ENCODE peak calls at places on chromosomes 13 and 19, in five cellular contexts. A is testis, B is suprapubic skin, L is prostate gland, P is K562. E is an unnamed sample.

GRCh38 chr13:19150712-19151228 is 30.9 kb downstream of the TUBA3C start:
- DNase-seq in A (peak; percentile 2), B (peak; percentile 50), L (no peak), P (no peak), E (no peak)

GRCh38 chr19:30359936-30360335 is 12.2 kb upstream of the ZNF536 start:
- DNase-seq in A (no peak), B (no peak), L (no peak), P (no peak), E (no peak)

GRCh38 chr19:739998-740715 is 10.8 kb upstream of the MISP start:
- DNase-seq in A (no peak), B (no peak), L (no peak), P (no peak), E (no peak)

GRCh38 chr13:44219808-44220544 is 153.6 kb upstream of the SERP2 start:
- DNase-seq in A (no peak), B (no peak), L (peak; percentile 34), P (no peak), E (no peak)

GRCh38 chr19:8149261-8150094 is at the start of gene FBN3:
- DNase-seq in A (no peak), B (no peak), L (no peak), P (no peak), E (no peak)

GRCh38 chr19:52237771-52238400 is 31.5 kb upstream of the ZNF766 start:
- DNase-seq in A (peak; percentile 68), B (no peak), L (peak; percentile 48), P (peak; percentile 30), E (peak; percentile 22)

GRCh38 chr19:33193864-33194362 is at the start of gene LRP3:
- DNase-seq in A (peak; percentile 61), B (no peak), L (peak; percentile 38), P (no peak), E (no peak)

GRCh38 chr13:42883771-42884170 is 102.4 kb downstream of the FAM216B start:
- DNase-seq in A (peak; percentile 46), B (no peak), L (peak; percentile 39), P (no peak), E (no peak)

GRCh38 chr13:44068169-44068568 is 188.5 kb downstream of the LACC1 start:
- DNase-seq in A (no peak), B (no peak), L (no peak), P (no peak), E (no peak)

GRCh38 chr13:97067342-97067895 is 73.1 kb upstream of the OXGR1 start:
- DNase-seq in A (no peak), B (no peak), L (no peak), P (no peak), E (no peak)

GRCh38 chr19:54952591-54953344 is 5.4 kb upstream of the NLRP7 start:
- DNase-seq in A (no peak), B (no peak), L (no peak), P (no peak), E (no peak)

GRCh38 chr13:113820813-113821651 is 42.8 kb downstream of the GAS6 start:
- DNase-seq in A (peak; percentile 84), B (peak; percentile 90), L (peak; percentile 90), P (peak; percentile 41), E (peak; percentile 75)

GRCh38 chr13:108213946-108214345 is 1.4 kb downstream of the LIG4 start:
- DNase-seq in A (no peak), B (no peak), L (no peak), P (no peak), E (no peak)

GRCh38 chr13:104571161-104571889 is 1505.1 kb upstream of the SLC10A2 start:
- DNase-seq in A (peak; percentile 86), B (peak; percentile 80), L (peak; percentile 92), P (no peak), E (peak; percentile 85)

GRCh38 chr19:8832132-8833021 is at the start of the genes MBD3L1 and ZNF558:
- DNase-seq in A (peak; percentile 98), B (peak; percentile 100), L (peak; percentile 97), P (peak; percentile 99), E (peak; percentile 97)

GRCh38 chr19:58196911-58197616 is 14.2 kb downstream of the ZNF274 start:
- DNase-seq in A (no peak), B (no peak), L (no peak), P (no peak), E (no peak)

DNA sequence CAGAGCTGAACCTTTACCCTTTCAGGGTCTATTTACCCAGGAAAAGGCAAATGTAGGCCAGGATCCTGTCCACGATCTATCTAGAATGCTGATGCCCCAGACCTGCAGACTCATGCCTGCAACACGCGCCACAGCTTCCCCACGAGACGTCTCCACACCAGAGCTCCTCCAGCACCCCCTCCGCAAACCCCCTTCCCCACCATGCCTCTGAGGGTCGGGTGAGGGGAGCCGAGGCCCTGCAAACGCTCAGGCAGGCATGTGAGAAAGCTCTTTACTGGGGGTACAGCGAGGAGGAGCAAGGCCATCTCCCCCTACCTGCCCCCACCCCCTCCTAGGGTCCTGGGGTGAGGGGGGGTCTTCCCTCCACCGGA is 8.9 kb downstream of the DYRK1B start:
- DNase-seq in A (no peak), B (no peak), L (no peak), P (no peak), E (no peak)
- TF ChIP-seq POLR2A in A (no peak), B (no peak), L (no peak), P (no peak), E (no peak)

DNA sequence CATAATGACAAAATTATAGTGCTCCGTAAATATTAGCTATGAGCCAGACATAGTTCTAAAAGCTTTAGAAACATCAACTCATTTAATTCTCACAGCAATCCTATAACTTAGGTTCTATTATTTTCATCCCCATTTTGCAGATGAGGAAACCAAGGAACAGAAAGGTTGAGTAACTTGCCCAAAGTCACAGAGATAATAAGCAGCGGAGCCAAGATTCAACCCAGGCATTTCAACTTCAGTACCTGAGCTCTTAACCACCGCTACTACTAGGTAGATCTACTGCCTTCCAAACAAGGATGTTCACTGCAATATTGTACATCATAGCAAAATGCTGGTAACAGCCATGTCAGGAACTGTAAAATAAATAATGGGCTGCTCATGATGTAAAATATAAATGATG is 39.9 kb downstream of the ELF1 start:
- DNase-seq in A (no peak), B (no peak), L (no peak), P (no peak), E (no peak)
- H3K4me1 ChIP-seq in A (peaks cover 28% of the 10 kb centered on the region), B (peaks cover 66% of the 10 kb centered on the region), L (peaks cover 6% of the 10 kb centered on the region), P (peaks cover 30% of the 10 kb centered on the region), E (peaks cover 82% of the 10 kb centered on the region)

DNA sequence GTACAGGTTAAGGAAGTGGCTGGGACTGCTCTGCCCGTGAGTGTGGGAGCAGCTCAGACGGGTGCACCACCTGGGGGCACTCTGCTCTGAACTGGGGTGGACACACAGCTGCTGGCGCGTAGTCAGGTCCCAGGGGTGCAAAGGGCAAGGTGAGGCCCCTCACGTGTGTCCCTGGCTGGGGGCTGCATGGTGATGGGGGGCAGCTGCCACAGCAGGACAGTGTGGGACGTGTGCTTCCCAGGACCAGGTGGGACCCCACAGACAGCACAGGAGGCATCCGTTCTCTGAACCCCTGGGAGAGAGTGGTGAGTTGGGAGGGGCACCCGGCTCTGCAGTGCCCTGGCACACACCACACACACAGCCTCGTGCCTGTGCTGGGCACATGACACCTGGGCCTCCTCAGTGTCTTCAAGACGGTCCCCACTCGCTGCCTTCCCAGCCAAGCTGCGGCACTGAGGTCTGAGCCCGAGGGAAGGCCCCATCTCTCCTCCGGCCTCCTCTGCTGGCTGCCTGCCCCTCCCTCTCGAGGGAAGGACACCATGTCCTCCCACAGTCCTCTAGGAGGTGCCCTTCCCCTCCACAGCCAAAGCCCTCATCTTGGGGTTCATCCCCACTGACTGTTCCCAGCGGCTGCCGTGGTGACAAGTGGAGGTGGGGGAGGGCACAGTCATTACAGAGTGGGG is 24.7 kb downstream of the CILP2 start:
- DNase-seq in A (no peak), B (no peak), L (no peak), P (peak; percentile 55), E (no peak)
- TF ChIP-seq CTCF in A (no peak), B (no peak), L (no peak), P (peak; percentile 56), E (no peak)

DNA sequence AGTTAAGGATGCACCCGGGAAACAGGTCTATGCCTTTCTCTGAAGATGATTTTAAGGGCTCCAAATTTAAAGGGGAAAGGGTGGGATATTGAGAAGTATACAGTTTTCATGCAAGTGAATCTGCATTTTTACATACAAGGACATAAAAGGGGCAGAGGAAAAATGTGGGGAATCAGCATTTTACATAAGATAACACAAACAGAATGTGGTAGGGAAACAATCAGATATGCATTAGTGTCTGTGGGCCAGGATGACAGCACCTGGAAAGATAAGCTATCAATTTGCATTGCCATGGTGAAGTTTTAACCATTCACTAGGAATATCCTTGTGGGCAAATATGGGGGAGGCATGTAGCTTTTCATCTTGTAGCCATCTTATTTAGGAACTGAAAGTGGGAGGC is 24.1 kb downstream of the IGFL3 start:
- DNase-seq in A (no peak), B (no peak), L (no peak), P (no peak), E (no peak)
- TF ChIP-seq POLR2A in A (no peak), B (no peak), L (no peak), P (no peak), E (no peak)

GRCh38 chr13:31895687-31896086 is 135.9 kb upstream of the FRY start:
- DNase-seq in A (no peak), B (no peak), L (no peak), P (no peak), E (no peak)
- H3K4me1 ChIP-seq in A (peaks cover 3% of the 10 kb centered on the region), B (peaks cover 21% of the 10 kb centered on the region), L (no peaks in the 10 kb centered on the region), P (no peaks in the 10 kb centered on the region), E (no peaks in the 10 kb centered on the region)

GRCh38 chr13:86085890-86086289 is 286.7 kb upstream of the SLITRK6 start:
- DNase-seq in A (no peak), B (no peak), L (no peak), P (no peak), E (no peak)
- TF ChIP-seq CTCF in A (no peak), B (no peak), L (no peak), P (no peak), E (no peak)

GRCh38 chr13:41011382-41011956 is 7.6 kb downstream of the ELF1 start:
- DNase-seq in A (no peak), B (no peak), L (no peak), P (no peak), E (no peak)
- TF ChIP-seq POLR2A in A (no peak), B (no peak), L (no peak), P (no peak), E (no peak)

GRCh38 chr19:53581871-53582279 is 43.9 kb downstream of the ZNF331 start:
- DNase-seq in A (no peak), B (no peak), L (no peak), P (no peak), E (no peak)

GRCh38 chr19:53579518-53579917 is 41.6 kb downstream of the ZNF331 start:
- DNase-seq in A (no peak), B (no peak), L (no peak), P (no peak), E (no peak)

GRCh38 chr19:53576941-53577653 is 39.2 kb downstream of the ZNF331 start:
- DNase-seq in A (no peak), B (no peak), L (no peak), P (no peak), E (no peak)

GRCh38 chr19:53580871-53581835 is 43.2 kb downstream of the ZNF331 start:
- DNase-seq in A (no peak), B (no peak), L (no peak), P (no peak), E (no peak)

GRCh38 chr19:53577968-53578367 is 40.0 kb downstream of the ZNF331 start:
- DNase-seq in A (no peak), B (no peak), L (no peak), P (no peak), E (no peak)
- H3K4me1 ChIP-seq in A (no peaks in the 10 kb centered on the region), B (no peaks in the 10 kb centered on the region), L (no peaks in the 10 kb centered on the region), P (no peaks in the 10 kb centered on the region), E (no peaks in the 10 kb centered on the region)